ENCODE peak calls at places on chromosomes 4 and X, in five cellular contexts. P, W, J, D and R are unnamed samples. For H3K4me1, the result is how much of the 10 kb centered on the place peaks cover.

GRCh38 chr4:85420831-85421230 is 54.1 kb upstream of the ARHGAP24 start:
- DNase-seq in P (no peak), W (no peak), J (no peak), D (no peak), R (no peak)

GRCh38 chr4:74418063-74418670 is 26.8 kb upstream of the AREG start:
- DNase-seq in P (no peak), W (no peak), J (no peak), D (no peak), R (no peak)

GRCh38 chr4:102511830-102512605 is 10.9 kb downstream of the NFKB1 start:
- DNase-seq in P (no peak), W (no peak), J (no peak), D (no peak), R (no peak)

GRCh38 chrX:69988955-69989394 is 60.8 kb downstream of the AWAT2 start:
- DNase-seq in P (no peak), W (no peak), J (peak), D (peak), R (no peak)

GRCh38 chrX:48835524-48836329 is at the start of gene PCSK1N:
- DNase-seq in P (no peak), W (peak), J (no peak), D (peak), R (no peak)

GRCh38 chrX:134362560-134363089 is 97.3 kb upstream of the HPRT1 start:
- DNase-seq in P (no peak), W (no peak), J (no peak), D (no peak), R (no peak)

GRCh38 chr4:108443585-108443984 is 176.8 kb upstream of the RPL34 start:
- DNase-seq in P (no peak), W (no peak), J (no peak), D (no peak), R (no peak)

GRCh38 chr4:71184195-71184781 is 154.5 kb upstream of the SLC4A4 start:
- DNase-seq in P (peak), W (peak), J (no peak), D (peak), R (no peak)

GRCh38 chr4:38856524-38857337 is at the start of gene TLR6:
- DNase-seq in P (peak), W (peak), J (no peak), D (peak), R (no peak)

GRCh38 chr4:128830906-128831525 is 21.5 kb downstream of the JADE1 start:
- DNase-seq in P (no peak), W (no peak), J (no peak), D (no peak), R (no peak)

GRCh38 chr4:142248946-142249345 is 597.2 kb downstream of the INPP4B start:
- DNase-seq in P (no peak), W (no peak), J (no peak), D (no peak), R (no peak)

GRCh38 chr4:22483551-22483981 is 32.3 kb downstream of the ADGRA3 start:
- DNase-seq in P (no peak), W (no peak), J (no peak), D (no peak), R (no peak)

GRCh38 chr4:176708771-176709311 is 83.9 kb downstream of the VEGFC start:
- DNase-seq in P (no peak), W (no peak), J (no peak), D (no peak), R (no peak)
- H3K4me1 ChIP-seq in P (under half), W (under half), J (under half), D (under half), R (under half)

DNA sequence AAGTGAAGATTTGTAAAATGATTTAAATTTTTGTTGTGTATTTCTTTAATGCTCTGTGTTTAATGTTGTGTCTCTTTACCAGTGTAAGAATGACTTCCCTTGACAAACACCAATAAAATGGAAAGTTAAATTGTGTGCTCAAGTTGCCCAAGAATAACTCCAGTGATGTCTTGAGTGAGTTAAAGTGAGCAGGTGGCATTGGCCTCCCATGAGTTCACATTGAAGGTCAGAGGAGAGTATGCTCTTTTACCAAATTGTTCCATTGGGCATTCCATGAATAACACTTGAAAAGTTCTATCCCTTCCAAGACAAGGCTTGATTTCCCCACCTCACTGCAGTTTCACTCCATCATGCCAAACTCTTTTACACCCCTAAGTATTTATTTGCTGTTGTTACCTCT is 4.5 kb downstream of the ANXA5 start:
- DNase-seq in P (no peak), W (no peak), J (no peak), D (no peak), R (no peak)
- H3K4me1 ChIP-seq in P (under half), W (under half), J (half or more), D (under half), R (half or more)

DNA sequence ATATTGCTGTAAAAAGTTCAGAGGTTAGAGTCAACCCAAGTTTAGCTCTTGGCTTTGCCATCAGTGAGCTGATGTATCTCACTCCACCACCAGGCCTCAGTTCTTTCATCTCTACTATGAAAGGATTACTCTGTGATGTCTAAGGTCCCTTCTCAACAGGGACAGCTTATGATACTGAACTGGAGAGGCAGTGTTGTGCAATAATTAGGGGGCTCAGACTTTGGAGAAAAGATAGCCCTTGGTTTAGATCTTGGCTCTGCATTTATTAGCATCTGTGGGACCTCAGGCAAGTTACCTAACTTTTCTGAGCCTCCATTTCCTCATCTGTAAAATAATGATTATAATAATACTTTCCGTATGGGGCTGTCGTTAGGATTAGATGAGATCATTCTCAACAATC is 89.0 kb downstream of the COL4A6 start:
- DNase-seq in P (no peak), W (no peak), J (no peak), D (no peak), R (no peak)
- H3K4me1 ChIP-seq in P (under half), W (under half), J (under half), D (under half), R (under half)

GRCh38 chr4:147823135-147823534 is 91.2 kb downstream of the ARHGAP10 start:
- DNase-seq in P (no peak), W (no peak), J (no peak), D (no peak), R (no peak)

GRCh38 chr4:147824884-147825283 is 93.0 kb downstream of the ARHGAP10 start:
- DNase-seq in P (no peak), W (no peak), J (no peak), D (no peak), R (no peak)

GRCh38 chr4:147825451-147826287 is 93.8 kb downstream of the ARHGAP10 start:
- DNase-seq in P (no peak), W (no peak), J (peak), D (no peak), R (no peak)

GRCh38 chr4:147826288-147826646 is 94.4 kb downstream of the ARHGAP10 start:
- DNase-seq in P (no peak), W (no peak), J (no peak), D (no peak), R (no peak)

GRCh38 chr4:147824316-147824715 is 92.4 kb downstream of the ARHGAP10 start:
- DNase-seq in P (no peak), W (no peak), J (no peak), D (no peak), R (no peak)
- H3K4me1 ChIP-seq in P (under half), W (under half), J (half or more), D (under half), R (under half)

GRCh38 chr4:139022835-139023234 is 7.3 kb downstream of the NOCT start:
- DNase-seq in P (no peak), W (no peak), J (no peak), D (no peak), R (no peak)
- H3K4me1 ChIP-seq in P (under half), W (under half), J (under half), D (under half), R (under half)

GRCh38 chrX:13667940-13668339 is 15.0 kb downstream of the TCEANC start:
- DNase-seq in P (no peak), W (no peak), J (no peak), D (no peak), R (no peak)

GRCh38 chrX:13673016-13673415 is 15.9 kb upstream of the RAB9A start:
- DNase-seq in P (no peak), W (no peak), J (no peak), D (no peak), R (no peak)

GRCh38 chrX:13670197-13670596 is 17.3 kb downstream of the TCEANC start:
- DNase-seq in P (no peak), W (no peak), J (no peak), D (no peak), R (no peak)

GRCh38 chrX:13666836-13667235 is 13.9 kb downstream of the TCEANC start:
- DNase-seq in P (no peak), W (no peak), J (peak), D (no peak), R (no peak)

DNA sequence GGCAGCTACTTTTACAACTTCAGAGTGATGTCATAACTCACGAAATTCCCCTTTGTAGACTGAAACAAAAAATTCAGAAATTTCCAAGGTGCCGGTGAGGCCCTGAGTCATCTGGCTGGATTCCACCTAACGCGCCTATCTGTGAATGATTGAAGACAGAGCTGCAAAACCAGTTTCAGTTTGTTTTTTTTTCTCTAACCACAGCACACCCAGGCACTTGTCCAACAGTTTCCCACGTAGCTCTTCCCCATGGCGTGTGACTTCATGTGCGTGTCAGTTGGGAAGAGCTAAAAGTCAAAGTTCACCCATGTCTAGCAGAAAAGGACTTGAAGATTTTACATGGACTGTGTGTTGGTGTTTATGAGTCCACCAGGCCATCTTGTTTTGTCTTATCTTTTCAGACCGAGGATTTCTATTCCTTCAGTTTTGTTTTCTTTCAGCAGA is 16.3 kb downstream of the TCEANC start:
- DNase-seq in P (peak), W (peak), J (no peak), D (peak), R (peak)
- H3K4me1 ChIP-seq in P (under half), W (under half), J (under half), D (under half), R (under half)